ENCODE peak calls at places on chromosomes 3 and 15, in nine cellular contexts. B, R, M, A, S, D, G, Y and V are unnamed samples.

GRCh38 chr3:168250415-168250861 is 154.7 kb upstream of the GOLIM4 start:
- DNase-seq in D (no peak), A (no peak), G (no peak), Y (no peak), R (no peak), M (peak), S (no peak), B (no peak), V (no peak)

GRCh38 chr3:192573240-192573639 is 154.1 kb downstream of the FGF12 start:
- DNase-seq in G (no peak), B (no peak), R (no peak), A (no peak), S (no peak), Y (no peak), D (no peak), M (no peak), V (no peak)

GRCh38 chr15:57003418-57003817 is 85.0 kb downstream of the TCF12 start:
- DNase-seq in A (peak), D (no peak), S (no peak), G (no peak), B (no peak), Y (no peak), R (no peak), M (no peak), V (peak)

GRCh38 chr3:39267631-39268553 is 11.9 kb downstream of the CX3CR1 start:
- DNase-seq in Y (peak), S (no peak), R (no peak), D (no peak), M (no peak), G (peak), B (no peak), A (no peak), V (no peak)

GRCh38 chr15:24823473-24823872 is 131.3 kb upstream of the SNRPN start:
- DNase-seq in S (peak), D (no peak), M (peak), A (no peak), G (no peak), B (no peak), Y (no peak), R (peak), V (no peak)

GRCh38 chr3:153462550-153462949 is 300.5 kb downstream of the RAP2B start:
- DNase-seq in A (no peak), S (no peak), M (no peak), Y (no peak), B (no peak), R (no peak), G (no peak), D (no peak), V (no peak)

GRCh38 chr15:99536422-99537033 is 29.3 kb upstream of the MEF2A start:
- DNase-seq in R (no peak), Y (no peak), D (no peak), M (no peak), A (peak), B (no peak), S (peak), G (no peak), V (no peak)

GRCh38 chr3:16071246-16071645 is 103.2 kb upstream of the GALNT15 start:
- DNase-seq in R (no peak), D (no peak), Y (no peak), S (no peak), A (peak), M (no peak), G (no peak), B (no peak), V (no peak)

GRCh38 chr3:104846270-104846669 is 520.4 kb upstream of the ALCAM start:
- DNase-seq in S (no peak), A (no peak), Y (no peak), B (no peak), R (no peak), D (no peak), G (no peak), M (no peak), V (no peak)

GRCh38 chr3:183699238-183699947 is 1.8 kb downstream of the YEATS2 start:
- DNase-seq in Y (no peak), R (no peak), S (no peak), M (no peak), G (no peak), A (no peak), D (no peak), B (no peak), V (no peak)

GRCh38 chr3:121660356-121661171 is at the start of gene HCLS1:
- DNase-seq in D (peak), S (peak), A (no peak), R (no peak), Y (peak), G (no peak), B (peak), M (no peak), V (no peak)

GRCh38 chr3:195073866-195074860 is 196.8 kb downstream of the XXYLT1 start:
- DNase-seq in G (no peak), Y (no peak), S (no peak), B (peak), R (peak), D (peak), M (no peak), A (no peak), V (no peak)

GRCh38 chr3:79419222-79419621 is 348.6 kb downstream of the ROBO1 start:
- DNase-seq in A (peak), D (no peak), R (no peak), Y (no peak), S (no peak), B (no peak), M (no peak), G (no peak), V (no peak)

GRCh38 chr3:185362850-185363661 is at the start of gene MAP3K13:
- DNase-seq in M (peak), A (peak), R (peak), Y (no peak), D (peak), B (no peak), G (peak), S (peak), V (peak)

GRCh38 chr15:54007256-54007655 is 29.0 kb downstream of the UNC13C start:
- DNase-seq in A (no peak), G (no peak), D (no peak), R (no peak), S (no peak), M (no peak), B (no peak), Y (no peak), V (no peak)

GRCh38 chr3:112357888-112358287 is 24.9 kb downstream of the CD200 start:
- DNase-seq in B (no peak), A (no peak), R (no peak), Y (peak), S (no peak), D (no peak), G (no peak), M (no peak), V (no peak)

GRCh38 chr3:178083906-178084823 is 452.1 kb upstream of the KCNMB2 start:
- DNase-seq in M (peak), G (no peak), R (no peak), Y (no peak), B (no peak), D (no peak), A (no peak), S (no peak), V (no peak)
- TF ChIP-seq CTCF in M (peak), G (peak), R (peak), Y (peak), B (no peak), D (peak), A (peak), S (peak), V (peak)

GRCh38 chr15:90214553-90215205 is 13.5 kb downstream of the SEMA4B start:
- DNase-seq in M (no peak), B (no peak), D (no peak), Y (no peak), S (no peak), R (no peak), G (no peak), A (no peak), V (no peak)
- TF ChIP-seq CTCF in M (peak), B (no peak), D (no peak), Y (no peak), S (no peak), R (no peak), G (peak), A (peak), V (no peak)

GRCh38 chr3:86990734-86991481 is at the start of gene VGLL3:
- DNase-seq in R (peak), G (peak), Y (no peak), B (peak), D (peak), A (peak), S (peak), M (peak), V (peak)
- TF ChIP-seq CTCF in R (peak), G (peak), Y (no peak), B (no peak), D (no peak), A (peak), S (no peak), M (peak), V (peak)

DNA sequence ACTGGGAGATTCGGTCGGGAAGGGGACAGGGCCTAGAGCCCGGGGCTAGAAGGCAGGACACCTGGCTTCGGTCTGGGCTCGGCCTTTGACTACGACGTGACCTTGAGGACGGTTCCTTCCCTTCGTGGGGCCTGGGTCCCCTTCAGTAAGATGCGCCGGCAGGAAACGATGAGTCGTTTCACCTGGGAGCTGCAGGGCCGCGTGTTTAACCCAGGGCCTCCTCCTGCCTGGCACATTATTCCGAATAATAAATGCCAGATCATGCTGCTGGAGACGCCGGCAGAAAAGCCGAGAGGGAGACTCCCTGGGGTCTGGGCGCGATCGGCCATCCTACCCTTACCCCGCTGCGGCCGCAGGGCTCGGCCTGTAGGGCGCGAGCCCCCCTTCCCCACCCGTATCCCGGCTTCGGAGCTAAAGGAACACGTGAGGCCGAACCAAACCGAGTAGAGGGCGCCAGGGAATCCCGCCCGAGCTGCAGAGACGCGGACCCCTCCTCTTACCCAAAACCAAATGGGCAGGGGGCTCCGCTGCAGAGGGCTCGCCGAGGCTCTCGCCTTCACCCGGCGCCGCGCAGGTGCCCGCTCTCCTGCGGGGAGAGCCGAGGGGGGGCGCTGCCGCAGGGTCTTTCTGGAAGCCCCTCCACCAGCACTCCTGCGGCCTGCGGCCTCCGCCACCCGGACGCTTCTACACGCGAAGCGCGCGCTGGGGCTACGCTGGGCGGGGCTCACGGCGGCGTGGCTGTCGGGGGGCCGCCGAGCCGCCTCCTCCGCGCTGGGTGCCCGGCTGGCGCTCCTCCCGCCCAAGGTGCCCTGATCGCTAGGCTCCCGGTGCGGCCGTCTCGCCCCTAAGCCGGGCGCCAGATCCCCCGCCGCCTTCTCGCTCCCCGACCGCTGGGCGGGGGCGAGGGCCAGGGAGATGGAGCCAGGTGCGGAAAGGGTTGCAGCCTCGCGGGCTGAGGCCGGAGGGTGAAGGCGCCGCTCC is at the start of gene BDH1:
- DNase-seq in D (peak), B (peak), Y (peak), G (no peak), A (peak), S (peak), R (peak), M (peak), V (no peak)
- TF ChIP-seq CTCF in D (no peak), B (no peak), Y (no peak), G (peak), A (peak), S (no peak), R (no peak), M (peak), V (no peak)

GRCh38 chr3:125212096-125212508 is 446 bp downstream of the SLC12A8 start:
- DNase-seq in R (no peak), S (no peak), G (no peak), B (peak), M (peak), A (no peak), D (no peak), Y (no peak), V (no peak)

GRCh38 chr3:125206934-125207333 is 5.6 kb downstream of the SLC12A8 start:
- DNase-seq in G (peak), S (no peak), Y (no peak), B (no peak), A (no peak), D (no peak), M (no peak), R (no peak), V (no peak)

GRCh38 chr3:125207507-125207906 is 5.0 kb downstream of the SLC12A8 start:
- DNase-seq in S (no peak), Y (no peak), R (no peak), A (no peak), D (no peak), B (no peak), M (no peak), G (peak), V (no peak)

GRCh38 chr3:125211523-125212095 is 939 bp downstream of the SLC12A8 start:
- DNase-seq in S (no peak), R (no peak), Y (no peak), M (no peak), D (no peak), A (no peak), B (no peak), G (peak), V (no peak)

GRCh38 chr3:125207949-125208568 is 4.5 kb downstream of the SLC12A8 start:
- DNase-seq in D (no peak), Y (no peak), R (no peak), A (no peak), S (no peak), M (no peak), B (no peak), G (peak), V (no peak)
- TF ChIP-seq CTCF in D (no peak), Y (no peak), R (no peak), A (no peak), S (no peak), M (no peak), B (no peak), G (no peak), V (no peak)

DNA sequence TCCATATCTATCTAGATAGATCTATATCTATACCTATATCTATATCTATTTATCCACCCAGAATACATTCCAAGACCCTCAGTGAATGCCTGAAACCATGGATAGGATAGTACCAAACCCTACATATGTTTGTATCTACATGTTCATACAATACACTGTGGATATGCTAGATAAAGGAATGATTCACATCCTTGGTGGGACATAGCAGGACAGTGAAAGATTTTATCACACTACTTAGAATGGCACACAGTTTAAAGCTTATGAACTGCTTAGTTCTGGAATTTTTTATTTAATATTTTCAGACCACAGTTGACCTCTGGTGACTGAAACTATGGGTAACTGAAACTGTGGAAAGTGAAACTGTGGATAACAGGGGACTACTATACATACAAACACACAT is 198.8 kb upstream of the TTC14 start:
- DNase-seq in D (no peak), S (no peak), G (no peak), B (no peak), M (no peak), A (peak), Y (no peak), R (no peak), V (no peak)
- TF ChIP-seq CTCF in D (no peak), S (no peak), G (no peak), B (no peak), M (no peak), A (no peak), Y (no peak), R (no peak), V (no peak)